ENCODE peak calls at places on chromosomes 16 and 17, in seven cellular contexts. B is mesenteric fat pad; A is ELR; F is effector CD4-positive, alpha-beta T cell; H is HT-29; I is IMR-90; K is smooth muscle cell of the brain vasculature. S is an unnamed sample.

GRCh38 chr16:14464796-14465195 is 165.3 kb downstream of the PARN start:
- DNase-seq in B (no peak), A (no peak), F (no peak), H (no peak), I (no peak), K (no peak), S (no peak)

GRCh38 chr16:10744370-10745030 is 858 bp downstream of the NUBP1 start:
- DNase-seq in B (peak; percentile 14), A (no peak), F (no peak), H (no peak), I (peak; percentile 49), K (peak; percentile 26), S (peak; percentile 45)

GRCh38 chr16:68298907-68299515 is 11.7 kb downstream of the SLC7A6OS start:
- DNase-seq in B (no peak), A (peak; percentile 71), F (no peak), H (no peak), I (peak; percentile 77), K (no peak), S (peak; percentile 69)

GRCh38 chr16:76428858-76429257 is 151.7 kb downstream of the CNTNAP4 start:
- DNase-seq in B (no peak), A (no peak), F (no peak), H (peak; percentile 4), I (no peak), K (no peak), S (peak; percentile 58)

GRCh38 chr16:11089504-11090124 is 145.2 kb downstream of the CLEC16A start:
- DNase-seq in B (no peak), A (peak; percentile 58), F (no peak), H (no peak), I (peak; percentile 99), K (no peak), S (peak; percentile 77)

GRCh38 chr17:18033442-18034099 is 5.4 kb downstream of the ATPAF2 start:
- DNase-seq in B (peak; percentile 18), A (peak; percentile 92), F (peak; percentile 45), H (peak; percentile 78), I (peak; percentile 87), K (peak; percentile 57), S (peak; percentile 87)

GRCh38 chr17:29593546-29594440 is 861 bp downstream of the ANKRD13B start:
- DNase-seq in B (no peak), A (peak; percentile 43), F (no peak), H (peak; percentile 45), I (peak; percentile 24), K (no peak), S (peak; percentile 72)

GRCh38 chr17:72556944-72557826 is 436.4 kb downstream of the SOX9 start:
- DNase-seq in B (no peak), A (peak; percentile 81), F (peak; percentile 31), H (peak; percentile 58), I (peak; percentile 57), K (no peak), S (peak; percentile 87)

GRCh38 chr16:58114827-58115825 is 14.1 kb downstream of the CFAP20 start:
- DNase-seq in B (peak; percentile 68), A (no peak), F (no peak), H (no peak), I (peak; percentile 89), K (no peak), S (peak; percentile 58)

GRCh38 chr17:40448213-40448638 is 5.0 kb downstream of the IGFBP4 start:
- DNase-seq in B (no peak), A (no peak), F (no peak), H (no peak), I (peak; percentile 23), K (no peak), S (no peak)

GRCh38 chr17:77096570-77097214 is 44.1 kb upstream of the SEC14L1 start:
- DNase-seq in B (no peak), A (peak; percentile 68), F (no peak), H (peak; percentile 41), I (peak; percentile 73), K (no peak), S (peak; percentile 55)

GRCh38 chr16:19844945-19845641 is 39.6 kb downstream of the GPRC5B start:
- DNase-seq in B (no peak), A (peak; percentile 86), F (no peak), H (no peak), I (peak; percentile 92), K (no peak), S (peak; percentile 54)

GRCh38 chr16:30049871-30050270 is 15.7 kb upstream of the ALDOA start:
- DNase-seq in B (no peak), A (no peak), F (no peak), H (no peak), I (no peak), K (no peak), S (no peak)

GRCh38 chr16:58022601-58023371 is 2.8 kb upstream of the MMP15 start:
- DNase-seq in B (no peak), A (peak; percentile 65), F (no peak), H (peak; percentile 48), I (peak; percentile 68), K (peak; percentile 45), S (peak; percentile 77)

GRCh38 chr16:49158029-49158642 is 123.5 kb downstream of the CBLN1 start:
- DNase-seq in B (no peak), A (peak; percentile 22), F (no peak), H (peak; percentile 33), I (peak; percentile 33), K (no peak), S (peak; percentile 73)

GRCh38 chr17:64398330-64398729 is 7.7 kb upstream of the PECAM1 start:
- DNase-seq in B (peak; percentile 76), A (no peak), F (no peak), H (no peak), I (no peak), K (no peak), S (no peak)

GRCh38 chr16:85991425-85991824 is 92.5 kb downstream of the IRF8 start:
- DNase-seq in B (no peak), A (no peak), F (no peak), H (no peak), I (no peak), K (no peak), S (no peak)

GRCh38 chr17:40338058-40338457 is 26.5 kb downstream of the GJD3 start:
- DNase-seq in B (no peak), A (no peak), F (no peak), H (no peak), I (no peak), K (no peak), S (no peak)

GRCh38 chr16:67967956-67968439 is 439 bp downstream of the SLC12A4 start:
- DNase-seq in B (no peak), A (peak; percentile 56), F (peak; percentile 18), H (no peak), I (peak; percentile 25), K (no peak), S (peak; percentile 74)

S was measured in hepatocyte.